ENCODE peak calls at places on chromosomes 7 and 10, in four cellular contexts. B, P, C and W are unnamed samples.

GRCh38 chr7:151311294-151311864 is 30.2 kb upstream of the NUB1 start:
- DNase-seq in B (no peak), P (no peak), C (no peak), W (no peak)

GRCh38 chr7:136039577-136040345 is 62.6 kb upstream of the MTPN start:
- DNase-seq in B (no peak), P (no peak), C (no peak), W (no peak)

GRCh38 chr10:128661404-128662197 is 535.4 kb upstream of the MKI67 start:
- DNase-seq in B (no peak), P (no peak), C (no peak), W (no peak)

GRCh38 chr7:25854608-25855497 is 297.1 kb upstream of the NFE2L3 start:
- DNase-seq in B (peak; percentile 100), P (no peak), C (no peak), W (no peak)

GRCh38 chr10:108582387-108582786 is 1340.9 kb downstream of the XPNPEP1 start:
- DNase-seq in B (no peak), P (no peak), C (no peak), W (no peak)

GRCh38 chr7:96968981-96969380 is 36.4 kb upstream of the DLX6 start:
- DNase-seq in B (no peak), P (no peak), C (no peak), W (no peak)

GRCh38 chr10:123044391-123044790 is 35.6 kb downstream of the ACADSB start:
- DNase-seq in B (peak; percentile 3), P (no peak), C (no peak), W (no peak)

GRCh38 chr7:30238721-30239441 is 45.5 kb upstream of the ZNRF2 start:
- DNase-seq in B (peak; percentile 78), P (no peak), C (peak; percentile 60), W (no peak)

GRCh38 chr10:118832242-118832651 is 77.5 kb upstream of the CACUL1 start:
- DNase-seq in B (no peak), P (no peak), C (peak; percentile 67), W (no peak)

GRCh38 chr10:77919713-77920108 is 6.8 kb downstream of the DLG5 start:
- DNase-seq in B (no peak), P (no peak), C (no peak), W (no peak)

GRCh38 chr10:112269266-112269665 is 13.9 kb upstream of the TECTB start:
- DNase-seq in B (no peak), P (no peak), C (no peak), W (no peak)

GRCh38 chr7:104625956-104626355 is 297.6 kb downstream of the LHFPL3 start:
- DNase-seq in B (peak; percentile 46), P (no peak), C (no peak), W (no peak)

GRCh38 chr7:106770191-106770590 is 94.9 kb upstream of the PIK3CG start:
- DNase-seq in B (no peak), P (no peak), C (no peak), W (no peak)

GRCh38 chr7:4523219-4523618 is 158.9 kb upstream of the FOXK1 start:
- DNase-seq in B (no peak), P (no peak), C (no peak), W (no peak)

GRCh38 chr7:140541513-140542192 is 62.3 kb upstream of the MKRN1 start:
- DNase-seq in B (peak; percentile 83), P (no peak), C (peak; percentile 76), W (no peak)

GRCh38 chr7:29917583-29917982 is 72.0 kb downstream of the SCRN1 start:
- DNase-seq in B (peak; percentile 89), P (peak; percentile 9), C (no peak), W (no peak)

GRCh38 chr7:130213820-130214219 is 6.2 kb downstream of the SSMEM1 start:
- DNase-seq in B (no peak), P (no peak), C (no peak), W (no peak)

GRCh38 chr10:99995713-99996112 is 14.0 kb downstream of the DNMBP start:
- DNase-seq in B (no peak), P (no peak), C (no peak), W (no peak)

GRCh38 chr7:90530263-90530662 is 60.8 kb downstream of the PTTG1IP2 start:
- DNase-seq in B (no peak), P (no peak), C (no peak), W (no peak)

GRCh38 chr10:100374137-100374655 is 27.2 kb downstream of the SCD start:
- DNase-seq in B (no peak), P (no peak), C (no peak), W (no peak)

GRCh38 chr10:117967149-117967548 is 79.6 kb downstream of the RAB11FIP2 start:
- DNase-seq in B (peak; percentile 6), P (no peak), C (no peak), W (no peak)

GRCh38 chr10:36188461-36188860 is 546.4 kb upstream of the FZD8 start:
- DNase-seq in B (peak; percentile 18), P (no peak), C (no peak), W (no peak)

GRCh38 chr10:76942556-76943416 is 694.8 kb downstream of the KCNMA1 start:
- DNase-seq in B (no peak), P (no peak), C (no peak), W (no peak)

GRCh38 chr10:74824184-74825032 is 2.0 kb upstream of the KAT6B start:
- DNase-seq in B (no peak), P (no peak), C (no peak), W (peak; percentile 12)